ENCODE peak calls at places on chromosomes 1 and 21, in ten cellular contexts. One of them, this sample, is unnamed.
A peak's percentile ranks its signal among the peaks of the same experiment; 100 is the strongest.

GRCh38 chr1:203600782-203601513 is 25.7 kb upstream of the ATP2B4 start:
- ATAC-seq in body of pancreas: no peak
- ATAC-seq in right lobe of liver: peak; percentile 21
- ATAC-seq in omental fat pad: no peak
- ATAC-seq in upper lobe of right lung: no peak
- ATAC-seq in lung: no peak
- ATAC-seq in activated CD8-positive, alpha-beta T cell treated with anti-CD3 and anti-CD28 coated beads for 36 hours: no peak
- ATAC-seq in pancreas: no peak
- ATAC-seq in natural killer cell: no peak
- ATAC-seq in mucosa of descending colon: no peak
- ATAC-seq in this sample: peak; percentile 52

GRCh38 chr21:29295066-29295650 is 3.6 kb upstream of the BACH1 start:
- ATAC-seq in body of pancreas: no peak
- ATAC-seq in right lobe of liver: no peak
- ATAC-seq in omental fat pad: no peak
- ATAC-seq in upper lobe of right lung: no peak
- ATAC-seq in lung: no peak
- ATAC-seq in activated CD8-positive, alpha-beta T cell treated with anti-CD3 and anti-CD28 coated beads for 36 hours: no peak
- ATAC-seq in pancreas: no peak
- ATAC-seq in natural killer cell: no peak
- ATAC-seq in mucosa of descending colon: no peak
- ATAC-seq in this sample: no peak

GRCh38 chr1:24769656-24770651 is 24.7 kb downstream of the CLIC4 start:
- ATAC-seq in body of pancreas: peak; percentile 63
- ATAC-seq in right lobe of liver: peak; percentile 63
- ATAC-seq in omental fat pad: peak; percentile 12
- ATAC-seq in upper lobe of right lung: peak; percentile 69
- ATAC-seq in lung: no peak
- ATAC-seq in activated CD8-positive, alpha-beta T cell treated with anti-CD3 and anti-CD28 coated beads for 36 hours: no peak
- ATAC-seq in pancreas: peak; percentile 43
- ATAC-seq in natural killer cell: no peak
- ATAC-seq in mucosa of descending colon: peak; percentile 69
- ATAC-seq in this sample: peak; percentile 88

GRCh38 chr1:23184203-23184602 is 15.5 kb upstream of the LUZP1 start:
- ATAC-seq in body of pancreas: no peak
- ATAC-seq in right lobe of liver: no peak
- ATAC-seq in omental fat pad: no peak
- ATAC-seq in upper lobe of right lung: no peak
- ATAC-seq in lung: no peak
- ATAC-seq in activated CD8-positive, alpha-beta T cell treated with anti-CD3 and anti-CD28 coated beads for 36 hours: peak; percentile 34
- ATAC-seq in pancreas: no peak
- ATAC-seq in natural killer cell: peak; percentile 35
- ATAC-seq in mucosa of descending colon: no peak
- ATAC-seq in this sample: no peak

GRCh38 chr1:181632492-181632891 is 149.2 kb downstream of the CACNA1E start:
- ATAC-seq in body of pancreas: no peak
- ATAC-seq in right lobe of liver: no peak
- ATAC-seq in omental fat pad: no peak
- ATAC-seq in upper lobe of right lung: no peak
- ATAC-seq in lung: no peak
- ATAC-seq in activated CD8-positive, alpha-beta T cell treated with anti-CD3 and anti-CD28 coated beads for 36 hours: no peak
- ATAC-seq in pancreas: peak; percentile 24
- ATAC-seq in natural killer cell: no peak
- ATAC-seq in mucosa of descending colon: peak; percentile 91
- ATAC-seq in this sample: no peak

GRCh38 chr1:164836614-164837018 is 277.6 kb downstream of the PBX1 start:
- ATAC-seq in body of pancreas: peak; percentile 12
- ATAC-seq in right lobe of liver: no peak
- ATAC-seq in omental fat pad: no peak
- ATAC-seq in upper lobe of right lung: no peak
- ATAC-seq in lung: no peak
- ATAC-seq in activated CD8-positive, alpha-beta T cell treated with anti-CD3 and anti-CD28 coated beads for 36 hours: no peak
- ATAC-seq in pancreas: peak; percentile 53
- ATAC-seq in natural killer cell: no peak
- ATAC-seq in mucosa of descending colon: no peak
- ATAC-seq in this sample: no peak

GRCh38 chr1:171160181-171160580 is 24.9 kb upstream of the FMO2 start:
- ATAC-seq in body of pancreas: peak; percentile 79
- ATAC-seq in right lobe of liver: peak; percentile 75
- ATAC-seq in omental fat pad: no peak
- ATAC-seq in upper lobe of right lung: no peak
- ATAC-seq in lung: no peak
- ATAC-seq in activated CD8-positive, alpha-beta T cell treated with anti-CD3 and anti-CD28 coated beads for 36 hours: no peak
- ATAC-seq in pancreas: peak; percentile 31
- ATAC-seq in natural killer cell: no peak
- ATAC-seq in mucosa of descending colon: no peak
- ATAC-seq in this sample: no peak

GRCh38 chr1:96329121-96329520 is 392.5 kb upstream of the PTBP2 start:
- ATAC-seq in body of pancreas: no peak
- ATAC-seq in right lobe of liver: no peak
- ATAC-seq in omental fat pad: no peak
- ATAC-seq in upper lobe of right lung: no peak
- ATAC-seq in lung: no peak
- ATAC-seq in activated CD8-positive, alpha-beta T cell treated with anti-CD3 and anti-CD28 coated beads for 36 hours: no peak
- ATAC-seq in pancreas: no peak
- ATAC-seq in natural killer cell: no peak
- ATAC-seq in mucosa of descending colon: no peak
- ATAC-seq in this sample: no peak

GRCh38 chr1:150609726-150610125 is 19.7 kb downstream of the ENSA start:
- ATAC-seq in body of pancreas: no peak
- ATAC-seq in right lobe of liver: no peak
- ATAC-seq in omental fat pad: no peak
- ATAC-seq in upper lobe of right lung: no peak
- ATAC-seq in lung: no peak
- ATAC-seq in activated CD8-positive, alpha-beta T cell treated with anti-CD3 and anti-CD28 coated beads for 36 hours: no peak
- ATAC-seq in pancreas: no peak
- ATAC-seq in natural killer cell: no peak
- ATAC-seq in mucosa of descending colon: no peak
- ATAC-seq in this sample: no peak

GRCh38 chr1:150610576-150610975 is 18.8 kb downstream of the ENSA start:
- ATAC-seq in body of pancreas: no peak
- ATAC-seq in right lobe of liver: no peak
- ATAC-seq in omental fat pad: no peak
- ATAC-seq in upper lobe of right lung: no peak
- ATAC-seq in lung: no peak
- ATAC-seq in activated CD8-positive, alpha-beta T cell treated with anti-CD3 and anti-CD28 coated beads for 36 hours: no peak
- ATAC-seq in pancreas: no peak
- ATAC-seq in natural killer cell: no peak
- ATAC-seq in mucosa of descending colon: no peak
- ATAC-seq in this sample: no peak

GRCh38 chr1:150612014-150612345 is 17.4 kb downstream of the ENSA start:
- ATAC-seq in body of pancreas: no peak
- ATAC-seq in right lobe of liver: no peak
- ATAC-seq in omental fat pad: no peak
- ATAC-seq in upper lobe of right lung: no peak
- ATAC-seq in lung: no peak
- ATAC-seq in activated CD8-positive, alpha-beta T cell treated with anti-CD3 and anti-CD28 coated beads for 36 hours: no peak
- ATAC-seq in pancreas: no peak
- ATAC-seq in natural killer cell: no peak
- ATAC-seq in mucosa of descending colon: no peak
- ATAC-seq in this sample: no peak

GRCh38 chr1:150615346-150616201 is 13.8 kb downstream of the ENSA start:
- ATAC-seq in body of pancreas: no peak
- ATAC-seq in right lobe of liver: no peak
- ATAC-seq in omental fat pad: no peak
- ATAC-seq in upper lobe of right lung: no peak
- ATAC-seq in lung: no peak
- ATAC-seq in activated CD8-positive, alpha-beta T cell treated with anti-CD3 and anti-CD28 coated beads for 36 hours: no peak
- ATAC-seq in pancreas: no peak
- ATAC-seq in natural killer cell: no peak
- ATAC-seq in mucosa of descending colon: peak; percentile 44
- ATAC-seq in this sample: no peak

DNA sequence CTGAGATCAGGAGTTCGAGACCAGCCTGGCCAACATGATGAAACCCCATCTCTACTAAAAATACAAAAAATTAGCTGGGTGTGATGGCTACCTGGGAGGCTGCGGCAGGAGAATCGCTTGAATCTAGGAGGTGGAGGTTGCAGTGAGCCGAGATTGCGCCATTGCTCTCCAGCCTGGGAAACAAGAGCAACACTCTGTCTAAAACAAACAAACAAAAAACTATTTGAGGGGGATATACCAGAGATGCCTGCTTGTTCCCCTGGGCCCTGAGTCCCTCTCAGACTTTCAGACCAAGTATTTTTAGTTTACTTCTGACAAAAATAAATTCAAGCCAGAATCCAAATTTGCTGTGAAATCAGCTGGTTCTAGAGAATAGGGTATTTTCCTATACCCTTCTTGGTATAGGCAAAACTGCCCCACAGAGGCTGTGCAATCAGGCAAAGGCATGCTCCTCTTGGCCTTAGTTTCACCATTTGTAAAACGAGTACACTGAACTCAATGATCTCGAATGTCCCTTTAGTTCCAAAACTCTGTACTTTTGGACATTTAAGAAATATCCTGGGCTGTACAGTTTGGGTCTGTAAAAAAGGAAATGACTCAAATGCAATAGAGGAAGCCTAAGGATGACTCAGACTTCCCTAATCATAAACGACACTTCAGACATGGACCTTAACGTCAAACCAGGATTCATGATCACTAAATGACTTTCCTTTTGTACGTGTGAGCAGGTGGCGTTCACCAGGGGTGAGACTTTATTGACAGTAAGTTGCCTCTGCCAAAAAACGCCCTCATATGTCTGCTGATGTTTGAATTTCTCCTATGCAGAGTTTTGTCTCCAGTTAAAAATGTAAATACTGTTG is 16.1 kb downstream of the ENSA start:
- ATAC-seq in body of pancreas: peak; percentile 9
- ATAC-seq in right lobe of liver: peak; percentile 69
- ATAC-seq in omental fat pad: peak; percentile 57
- ATAC-seq in upper lobe of right lung: peak; percentile 69
- ATAC-seq in lung: peak; percentile 65
- ATAC-seq in activated CD8-positive, alpha-beta T cell treated with anti-CD3 and anti-CD28 coated beads for 36 hours: peak; percentile 62
- ATAC-seq in pancreas: no peak
- ATAC-seq in natural killer cell: peak; percentile 19
- ATAC-seq in mucosa of descending colon: peak; percentile 81
- ATAC-seq in this sample: peak; percentile 76
- TF ChIP-seq CTCF in body of pancreas: no peak
- TF ChIP-seq CTCF in right lobe of liver: no peak
- TF ChIP-seq CTCF in omental fat pad: no peak
- TF ChIP-seq CTCF in upper lobe of right lung: no peak
- TF ChIP-seq CTCF in lung: no peak
- TF ChIP-seq CTCF in activated CD8-positive, alpha-beta T cell treated with anti-CD3 and anti-CD28 coated beads for 36 hours: no peak
- TF ChIP-seq CTCF in pancreas: no peak
- TF ChIP-seq CTCF in natural killer cell: no peak
- TF ChIP-seq CTCF in mucosa of descending colon: no peak
- TF ChIP-seq CTCF in this sample: no peak

GRCh38 chr1:160780398-160780755 is 15.6 kb upstream of the LY9 start:
- ATAC-seq in body of pancreas: no peak
- ATAC-seq in right lobe of liver: no peak
- ATAC-seq in omental fat pad: no peak
- ATAC-seq in upper lobe of right lung: peak; percentile 6
- ATAC-seq in lung: no peak
- ATAC-seq in activated CD8-positive, alpha-beta T cell treated with anti-CD3 and anti-CD28 coated beads for 36 hours: no peak
- ATAC-seq in pancreas: no peak
- ATAC-seq in natural killer cell: no peak
- ATAC-seq in mucosa of descending colon: no peak
- ATAC-seq in this sample: no peak
- TF ChIP-seq CTCF in body of pancreas: no peak
- TF ChIP-seq CTCF in right lobe of liver: no peak
- TF ChIP-seq CTCF in omental fat pad: no peak
- TF ChIP-seq CTCF in upper lobe of right lung: no peak
- TF ChIP-seq CTCF in lung: no peak
- TF ChIP-seq CTCF in activated CD8-positive, alpha-beta T cell treated with anti-CD3 and anti-CD28 coated beads for 36 hours: no peak
- TF ChIP-seq CTCF in pancreas: no peak
- TF ChIP-seq CTCF in natural killer cell: no peak
- TF ChIP-seq CTCF in mucosa of descending colon: no peak
- TF ChIP-seq CTCF in this sample: no peak

DNA sequence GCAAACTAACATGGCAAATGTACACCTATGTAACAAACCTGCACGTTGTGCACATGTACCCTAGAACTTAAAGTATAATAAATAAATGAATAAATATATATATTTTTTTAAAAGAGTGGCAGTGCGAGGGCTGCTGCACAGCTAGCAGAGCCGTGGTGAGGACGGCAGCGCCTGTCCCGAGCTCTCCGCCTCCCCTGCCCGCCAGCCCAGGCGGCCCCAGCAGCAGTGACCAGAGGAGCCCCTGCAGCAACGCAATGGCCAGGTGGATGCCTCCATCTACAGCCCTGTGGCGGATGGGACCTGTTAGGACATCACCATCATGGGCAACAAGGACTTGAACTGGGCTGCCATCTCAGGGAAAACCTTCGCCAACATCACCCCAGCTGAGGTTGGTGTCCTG is 351.9 kb downstream of the FAM72C start:
- ATAC-seq in body of pancreas: no peak
- ATAC-seq in right lobe of liver: no peak
- ATAC-seq in omental fat pad: no peak
- ATAC-seq in upper lobe of right lung: no peak
- ATAC-seq in lung: no peak
- ATAC-seq in activated CD8-positive, alpha-beta T cell treated with anti-CD3 and anti-CD28 coated beads for 36 hours: no peak
- ATAC-seq in pancreas: no peak
- ATAC-seq in natural killer cell: no peak
- ATAC-seq in mucosa of descending colon: no peak
- ATAC-seq in this sample: no peak
- TF ChIP-seq CTCF in body of pancreas: no peak
- TF ChIP-seq CTCF in right lobe of liver: no peak
- TF ChIP-seq CTCF in omental fat pad: no peak
- TF ChIP-seq CTCF in upper lobe of right lung: no peak
- TF ChIP-seq CTCF in lung: no peak
- TF ChIP-seq CTCF in activated CD8-positive, alpha-beta T cell treated with anti-CD3 and anti-CD28 coated beads for 36 hours: no peak
- TF ChIP-seq CTCF in pancreas: no peak
- TF ChIP-seq CTCF in natural killer cell: no peak
- TF ChIP-seq CTCF in mucosa of descending colon: no peak
- TF ChIP-seq CTCF in this sample: no peak

GRCh38 chr21:26958792-26959191 is 8.1 kb downstream of the ADAMTS5 start:
- ATAC-seq in body of pancreas: no peak
- ATAC-seq in right lobe of liver: no peak
- ATAC-seq in omental fat pad: no peak
- ATAC-seq in upper lobe of right lung: no peak
- ATAC-seq in lung: no peak
- ATAC-seq in activated CD8-positive, alpha-beta T cell treated with anti-CD3 and anti-CD28 coated beads for 36 hours: no peak
- ATAC-seq in pancreas: no peak
- ATAC-seq in natural killer cell: no peak
- ATAC-seq in mucosa of descending colon: no peak
- ATAC-seq in this sample: no peak

GRCh38 chr21:26962516-26963305 is 4.2 kb downstream of the ADAMTS5 start:
- ATAC-seq in body of pancreas: no peak
- ATAC-seq in right lobe of liver: no peak
- ATAC-seq in omental fat pad: no peak
- ATAC-seq in upper lobe of right lung: no peak
- ATAC-seq in lung: no peak
- ATAC-seq in activated CD8-positive, alpha-beta T cell treated with anti-CD3 and anti-CD28 coated beads for 36 hours: no peak
- ATAC-seq in pancreas: no peak
- ATAC-seq in natural killer cell: no peak
- ATAC-seq in mucosa of descending colon: no peak
- ATAC-seq in this sample: no peak

GRCh38 chr21:26965091-26965566 is 1.8 kb downstream of the ADAMTS5 start:
- ATAC-seq in body of pancreas: no peak
- ATAC-seq in right lobe of liver: no peak
- ATAC-seq in omental fat pad: no peak
- ATAC-seq in upper lobe of right lung: no peak
- ATAC-seq in lung: no peak
- ATAC-seq in activated CD8-positive, alpha-beta T cell treated with anti-CD3 and anti-CD28 coated beads for 36 hours: no peak
- ATAC-seq in pancreas: no peak
- ATAC-seq in natural killer cell: no peak
- ATAC-seq in mucosa of descending colon: no peak
- ATAC-seq in this sample: no peak

GRCh38 chr21:26964379-26964778 is 2.5 kb downstream of the ADAMTS5 start:
- ATAC-seq in body of pancreas: no peak
- ATAC-seq in right lobe of liver: peak; percentile 28
- ATAC-seq in omental fat pad: no peak
- ATAC-seq in upper lobe of right lung: no peak
- ATAC-seq in lung: no peak
- ATAC-seq in activated CD8-positive, alpha-beta T cell treated with anti-CD3 and anti-CD28 coated beads for 36 hours: no peak
- ATAC-seq in pancreas: no peak
- ATAC-seq in natural killer cell: no peak
- ATAC-seq in mucosa of descending colon: peak; percentile 31
- ATAC-seq in this sample: peak; percentile 64

DNA sequence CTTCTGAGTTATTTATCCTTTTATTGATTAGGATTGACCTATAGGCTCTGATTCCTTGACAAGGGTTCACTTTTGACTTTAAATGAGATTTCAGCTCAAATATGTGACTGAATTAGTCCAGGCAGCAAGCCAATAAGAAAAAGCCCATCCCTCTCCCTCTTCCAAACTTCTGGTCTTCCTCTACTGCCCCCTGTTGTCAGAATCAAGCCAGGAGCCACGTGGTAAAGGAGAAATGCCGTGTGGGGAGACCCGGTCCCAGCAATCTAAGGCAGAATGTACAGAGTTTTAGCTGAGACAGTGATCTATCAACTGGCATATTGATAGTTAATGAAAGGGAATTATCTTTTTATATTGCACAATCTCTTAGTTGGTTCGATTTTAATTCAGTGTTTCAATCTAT is 5.2 kb downstream of the ADAMTS5 start:
- ATAC-seq in body of pancreas: no peak
- ATAC-seq in right lobe of liver: no peak
- ATAC-seq in omental fat pad: no peak
- ATAC-seq in upper lobe of right lung: peak; percentile 33
- ATAC-seq in lung: no peak
- ATAC-seq in activated CD8-positive, alpha-beta T cell treated with anti-CD3 and anti-CD28 coated beads for 36 hours: no peak
- ATAC-seq in pancreas: no peak
- ATAC-seq in natural killer cell: no peak
- ATAC-seq in mucosa of descending colon: no peak
- ATAC-seq in this sample: no peak
- TF ChIP-seq CTCF in body of pancreas: no peak
- TF ChIP-seq CTCF in right lobe of liver: peak; percentile 46
- TF ChIP-seq CTCF in omental fat pad: no peak
- TF ChIP-seq CTCF in upper lobe of right lung: peak; percentile 28
- TF ChIP-seq CTCF in lung: no peak
- TF ChIP-seq CTCF in activated CD8-positive, alpha-beta T cell treated with anti-CD3 and anti-CD28 coated beads for 36 hours: no peak
- TF ChIP-seq CTCF in pancreas: peak; percentile 9
- TF ChIP-seq CTCF in natural killer cell: peak; percentile 17
- TF ChIP-seq CTCF in mucosa of descending colon: no peak
- TF ChIP-seq CTCF in this sample: no peak

This sample was measured in gastroesophageal sphincter.